ENCODE peak calls at places on chromosomes 13 and 19, in nine cellular contexts. U is fibroblast of lung; F is CD8-positive, alpha-beta T cell; H is HCT116; G is neural progenitor cell; V is esophagus squamous epithelium; I is AG09309; O is Peyer's patch; M is colonic mucosa. D is an unnamed sample.

GRCh38 chr13:94454334-94454733 is 25.1 kb downstream of the DCT start:
- DNase-seq in U (no peak), F (no peak), H (no peak), G (no peak), V (no peak), I (no peak), O (no peak), M (no peak), D (no peak)

GRCh38 chr19:46480409-46480808 is 9.0 kb upstream of the PNMA8A start:
- DNase-seq in U (peak; percentile 87), F (no peak), H (no peak), G (peak; percentile 65), V (no peak), I (no peak), O (no peak), M (no peak), D (no peak)

GRCh38 chr13:113013878-113014751 is 45.1 kb downstream of the MCF2L start:
- DNase-seq in U (no peak), F (no peak), H (no peak), G (no peak), V (no peak), I (no peak), O (no peak), M (no peak), D (no peak)

GRCh38 chr19:18771328-18772242 is 19.5 kb downstream of the COMP start:
- DNase-seq in U (no peak), F (no peak), H (no peak), G (peak; percentile 66), V (no peak), I (no peak), O (no peak), M (no peak), D (no peak)

GRCh38 chr13:48709213-48709612 is 55.5 kb downstream of the CYSLTR2 start:
- DNase-seq in U (no peak), F (no peak), H (no peak), G (no peak), V (no peak), I (no peak), O (no peak), M (no peak), D (no peak)

GRCh38 chr13:63636231-63636993 is 2220.8 kb upstream of the PCDH20 start:
- DNase-seq in U (peak; percentile 14), F (no peak), H (peak; percentile 41), G (no peak), V (no peak), I (no peak), O (no peak), M (no peak), D (no peak)

GRCh38 chr19:15294591-15294990 is 37.7 kb downstream of the BRD4 start:
- DNase-seq in U (no peak), F (no peak), H (no peak), G (no peak), V (no peak), I (no peak), O (no peak), M (no peak), D (no peak)

GRCh38 chr13:113997845-113998751 is 24.2 kb upstream of the C13orf46 start:
- DNase-seq in U (peak; percentile 95), F (no peak), H (no peak), G (no peak), V (no peak), I (peak; percentile 32), O (no peak), M (peak; percentile 31), D (no peak)

GRCh38 chr13:98960331-98961203 is 17.3 kb downstream of the DOCK9 start:
- DNase-seq in U (no peak), F (no peak), H (no peak), G (no peak), V (no peak), I (no peak), O (no peak), M (no peak), D (no peak)

GRCh38 chr19:28427256-28428083 is 785.5 kb downstream of the UQCRFS1 start:
- DNase-seq in U (no peak), F (no peak), H (no peak), G (no peak), V (no peak), I (no peak), O (no peak), M (no peak), D (no peak)

GRCh38 chr13:113539176-113539575 is 45.4 kb upstream of the TFDP1 start:
- DNase-seq in U (no peak), F (no peak), H (no peak), G (no peak), V (no peak), I (no peak), O (peak; percentile 33), M (no peak), D (no peak)

GRCh38 chr19:55285225-55285890 is 1.6 kb downstream of the BRSK1 start:
- DNase-seq in U (no peak), F (no peak), H (no peak), G (no peak), V (no peak), I (no peak), O (no peak), M (no peak), D (no peak)
- H3K4me3 ChIP-seq in U (peak overlapping the region; percentile 29), F (no peak overlapping the region), H (peak overlapping the region; percentile 60), G (peak overlapping the region; percentile 98), V (no peak overlapping the region), I (peak overlapping the region; percentile 47), O (no peak overlapping the region), M (no peak overlapping the region), D (no peak overlapping the region)

DNA sequence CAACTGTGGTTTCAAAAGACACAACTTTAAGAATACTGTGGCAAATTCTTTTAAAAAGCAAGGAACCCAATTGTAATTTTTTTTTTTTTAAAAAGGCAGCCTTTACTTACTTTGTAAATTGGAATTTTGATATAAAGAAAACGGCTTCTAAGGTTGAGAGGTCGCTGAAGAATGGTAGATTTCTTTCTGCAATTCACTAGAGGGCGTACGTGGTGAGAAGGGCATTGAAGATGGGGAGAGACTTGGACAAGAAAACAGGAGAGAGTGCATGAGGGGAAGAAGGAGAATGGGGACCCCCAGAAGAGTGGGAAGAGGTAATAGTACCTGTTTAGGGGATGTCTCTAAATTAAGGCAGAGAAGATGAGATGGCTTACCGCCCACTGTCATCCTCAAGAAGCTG is 33.5 kb upstream of the PABPC3 start:
- DNase-seq in U (no peak), F (no peak), H (no peak), G (no peak), V (no peak), I (no peak), O (no peak), M (no peak), D (no peak)
- TF ChIP-seq CTCF in U (no peak), F (no peak), H (no peak), G (no peak), V (no peak), I (no peak), O (no peak), M (no peak), D (peak; percentile 18)

GRCh38 chr13:43307221-43307920 is 284.0 kb downstream of the DNAJC15 start:
- DNase-seq in U (no peak), F (no peak), H (no peak), G (no peak), V (no peak), I (no peak), O (no peak), M (no peak), D (no peak)
- H3K4me3 ChIP-seq in U (no peak overlapping the region), F (no peak overlapping the region), H (no peak overlapping the region), G (no peak overlapping the region), V (no peak overlapping the region), I (no peak overlapping the region), O (no peak overlapping the region), M (no peak overlapping the region), D (no peak overlapping the region)

GRCh38 chr19:6667114-6667627 is 2.8 kb downstream of the TNFSF14 start:
- DNase-seq in U (no peak), F (no peak), H (no peak), G (no peak), V (no peak), I (no peak), O (no peak), M (no peak), D (no peak)
- TF ChIP-seq CTCF in U (no peak), F (no peak), H (no peak), G (no peak), V (no peak), I (no peak), O (no peak), M (no peak), D (no peak)

GRCh38 chr19:13877303-13877702 is 369 bp downstream of the NANOS3 start:
- DNase-seq in U (no peak), F (no peak), H (no peak), G (no peak), V (no peak), I (no peak), O (no peak), M (no peak), D (no peak)
- H3K4me3 ChIP-seq in U (no peak overlapping the region), F (no peak overlapping the region), H (no peak overlapping the region), G (no peak overlapping the region), V (no peak overlapping the region), I (no peak overlapping the region), O (no peak overlapping the region), M (no peak overlapping the region), D (no peak overlapping the region)

DNA sequence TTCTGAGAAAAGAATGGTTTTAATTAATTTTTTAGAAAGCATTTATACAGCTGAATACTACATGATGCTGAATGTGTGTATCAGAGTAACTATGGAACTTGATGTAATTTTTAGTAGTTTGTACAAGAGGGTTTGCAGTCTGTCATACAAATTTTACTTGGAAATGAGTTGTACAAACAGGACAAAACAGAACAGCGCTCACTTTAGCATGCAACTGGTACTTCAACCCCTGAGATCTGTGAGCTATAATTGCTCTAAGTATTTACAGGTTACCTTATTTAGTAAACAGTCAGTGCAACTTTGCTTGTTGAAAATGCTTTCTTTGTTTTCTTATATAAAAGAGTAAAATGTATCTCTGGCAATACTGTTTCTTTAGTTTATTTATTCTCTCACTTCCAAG is 719 bp downstream of the TNFRSF19 start:
- DNase-seq in U (peak; percentile 62), F (no peak), H (no peak), G (no peak), V (no peak), I (no peak), O (no peak), M (no peak), D (no peak)
- TF ChIP-seq CTCF in U (peak; percentile 31), F (no peak), H (no peak), G (peak; percentile 20), V (no peak), I (peak; percentile 23), O (no peak), M (no peak), D (peak; percentile 35)

GRCh38 chr13:38394777-38395504 is 45.3 kb downstream of the UFM1 start:
- DNase-seq in U (no peak), F (no peak), H (no peak), G (no peak), V (no peak), I (peak; percentile 13), O (no peak), M (no peak), D (no peak)

GRCh38 chr13:38401276-38401675 is 51.6 kb downstream of the UFM1 start:
- DNase-seq in U (peak; percentile 21), F (no peak), H (no peak), G (no peak), V (no peak), I (no peak), O (no peak), M (no peak), D (no peak)

GRCh38 chr13:38395505-38395803 is 45.8 kb downstream of the UFM1 start:
- DNase-seq in U (no peak), F (no peak), H (no peak), G (no peak), V (no peak), I (no peak), O (no peak), M (no peak), D (no peak)

GRCh38 chr13:38399540-38399939 is 49.9 kb downstream of the UFM1 start:
- DNase-seq in U (peak; percentile 43), F (no peak), H (no peak), G (no peak), V (no peak), I (no peak), O (no peak), M (no peak), D (no peak)

GRCh38 chr13:38398810-38399493 is 49.3 kb downstream of the UFM1 start:
- DNase-seq in U (peak; percentile 73), F (no peak), H (no peak), G (no peak), V (no peak), I (peak; percentile 68), O (no peak), M (no peak), D (no peak)
- H3K4me3 ChIP-seq in U (no peak overlapping the region), F (no peak overlapping the region), H (no peak overlapping the region), G (no peak overlapping the region), V (no peak overlapping the region), I (no peak overlapping the region), O (no peak overlapping the region), M (no peak overlapping the region), D (no peak overlapping the region)

D was measured in GM12864.